ENCODE peak calls at places on chromosome 19, in five cellular contexts. One of them, this sample, is unnamed.

GRCh38 chr19:2575734-2576481 is 100.0 kb downstream of the GADD45B start:
- DNase-seq in tibial artery: peak; percentile 99
- DNase-seq in neural crest cell: no peak
- DNase-seq in choroid plexus epithelial cell: peak; percentile 98
- DNase-seq in astrocyte: no peak
- DNase-seq in this sample: peak; percentile 41

GRCh38 chr19:38496603-38497487 is 63.4 kb downstream of the RYR1 start:
- DNase-seq in neural crest cell: no peak
- DNase-seq in astrocyte: no peak
- DNase-seq in tibial artery: no peak
- DNase-seq in choroid plexus epithelial cell: no peak
- DNase-seq in this sample: no peak

GRCh38 chr19:40707615-40708014 is 9.1 kb downstream of the COQ8B start:
- DNase-seq in choroid plexus epithelial cell: no peak
- DNase-seq in astrocyte: no peak
- DNase-seq in neural crest cell: no peak
- DNase-seq in tibial artery: no peak
- DNase-seq in this sample: no peak

GRCh38 chr19:5934779-5935472 is 20.9 kb downstream of the CAPS start:
- DNase-seq in astrocyte: no peak
- DNase-seq in neural crest cell: no peak
- DNase-seq in tibial artery: no peak
- DNase-seq in choroid plexus epithelial cell: peak; percentile 64
- DNase-seq in this sample: peak; percentile 41

GRCh38 chr19:5156231-5156986 is 184.2 kb downstream of the PTPRS start:
- DNase-seq in tibial artery: peak; percentile 62
- DNase-seq in choroid plexus epithelial cell: no peak
- DNase-seq in astrocyte: no peak
- DNase-seq in neural crest cell: no peak
- DNase-seq in this sample: no peak

GRCh38 chr19:41123716-41124244 is 9.5 kb downstream of the CYP2F1 start:
- DNase-seq in neural crest cell: no peak
- DNase-seq in tibial artery: no peak
- DNase-seq in choroid plexus epithelial cell: no peak
- DNase-seq in astrocyte: no peak
- DNase-seq in this sample: no peak

GRCh38 chr19:17235618-17236413 is 9.8 kb downstream of the OCEL1 start:
- DNase-seq in astrocyte: peak; percentile 68
- DNase-seq in tibial artery: peak; percentile 83
- DNase-seq in choroid plexus epithelial cell: peak; percentile 79
- DNase-seq in neural crest cell: peak; percentile 58
- DNase-seq in this sample: peak; percentile 75

GRCh38 chr19:12721656-12722565 is 1.8 kb downstream of the TNPO2 start:
- DNase-seq in choroid plexus epithelial cell: peak; percentile 89
- DNase-seq in tibial artery: peak; percentile 88
- DNase-seq in astrocyte: peak; percentile 74
- DNase-seq in neural crest cell: peak; percentile 49
- DNase-seq in this sample: peak; percentile 81

GRCh38 chr19:13163609-13164364 is 13.6 kb downstream of the IER2 start:
- DNase-seq in choroid plexus epithelial cell: peak; percentile 68
- DNase-seq in astrocyte: peak; percentile 70
- DNase-seq in tibial artery: peak; percentile 92
- DNase-seq in neural crest cell: peak; percentile 64
- DNase-seq in this sample: peak; percentile 82

GRCh38 chr19:2337329-2337707 is 8.8 kb downstream of the SPPL2B start:
- DNase-seq in neural crest cell: peak; percentile 69
- DNase-seq in tibial artery: no peak
- DNase-seq in astrocyte: peak; percentile 47
- DNase-seq in choroid plexus epithelial cell: peak; percentile 74
- DNase-seq in this sample: peak; percentile 80

GRCh38 chr19:4660181-4660791 is 9.9 kb downstream of the MYDGF start:
- DNase-seq in neural crest cell: no peak
- DNase-seq in tibial artery: no peak
- DNase-seq in choroid plexus epithelial cell: no peak
- DNase-seq in astrocyte: no peak
- DNase-seq in this sample: no peak

GRCh38 chr19:54180691-54181091 is 7.7 kb upstream of the TMC4 start:
- DNase-seq in tibial artery: no peak
- DNase-seq in neural crest cell: no peak
- DNase-seq in astrocyte: no peak
- DNase-seq in choroid plexus epithelial cell: no peak
- DNase-seq in this sample: no peak

GRCh38 chr19:54183431-54183830 is 5.9 kb downstream of the MBOAT7 start:
- DNase-seq in neural crest cell: no peak
- DNase-seq in tibial artery: no peak
- DNase-seq in astrocyte: no peak
- DNase-seq in choroid plexus epithelial cell: no peak
- DNase-seq in this sample: no peak

GRCh38 chr19:54178581-54179261 is 5.8 kb upstream of the TMC4 start:
- DNase-seq in choroid plexus epithelial cell: no peak
- DNase-seq in tibial artery: no peak
- DNase-seq in neural crest cell: no peak
- DNase-seq in astrocyte: no peak
- DNase-seq in this sample: peak; percentile 62

GRCh38 chr19:54179262-54179587 is 6.3 kb upstream of the TMC4 start:
- DNase-seq in choroid plexus epithelial cell: no peak
- DNase-seq in astrocyte: no peak
- DNase-seq in tibial artery: no peak
- DNase-seq in neural crest cell: no peak
- DNase-seq in this sample: no peak

DNA sequence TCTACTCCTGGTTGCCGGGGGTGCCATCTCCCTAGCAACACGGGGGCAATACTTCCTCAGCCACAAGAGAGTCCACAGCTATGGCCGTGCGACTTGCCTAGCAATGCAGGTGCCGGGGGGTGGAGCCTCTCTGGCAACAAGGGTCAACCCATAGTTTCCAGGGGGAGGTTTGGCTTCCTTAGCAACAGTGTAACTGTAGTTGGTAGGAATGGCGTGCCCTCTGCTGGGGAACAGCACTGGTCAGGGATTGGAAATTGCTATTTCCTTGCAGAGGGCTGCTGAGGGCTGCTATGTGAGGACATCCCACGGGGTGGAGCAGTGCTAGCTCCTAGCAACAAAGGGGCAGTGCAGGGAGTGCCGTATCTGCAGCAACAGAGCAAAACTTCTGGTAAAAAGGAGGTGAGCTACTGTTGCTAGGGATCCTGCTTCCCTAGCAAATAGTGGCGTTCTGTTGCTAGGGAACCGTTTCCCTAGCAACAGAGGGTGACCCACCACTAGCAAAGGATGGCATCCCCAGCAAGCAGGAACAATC is 7.0 kb upstream of the TMC4 start:
- DNase-seq in tibial artery: no peak
- DNase-seq in astrocyte: peak; percentile 48
- DNase-seq in choroid plexus epithelial cell: peak; percentile 88
- DNase-seq in neural crest cell: peak; percentile 67
- DNase-seq in this sample: peak; percentile 79
- TF ChIP-seq CTCF in tibial artery: no peak
- TF ChIP-seq CTCF in astrocyte: peak; percentile 52
- TF ChIP-seq CTCF in choroid plexus epithelial cell: peak; percentile 73
- TF ChIP-seq CTCF in neural crest cell: peak; percentile 61
- TF ChIP-seq CTCF in this sample: peak; percentile 63

GRCh38 chr19:51296331-51297093 is 14.9 kb upstream of the IGLON5 start:
- DNase-seq in neural crest cell: no peak
- DNase-seq in astrocyte: no peak
- DNase-seq in tibial artery: no peak
- DNase-seq in choroid plexus epithelial cell: no peak
- DNase-seq in this sample: no peak
- TF ChIP-seq CTCF in neural crest cell: peak; percentile 14
- TF ChIP-seq CTCF in astrocyte: no peak
- TF ChIP-seq CTCF in tibial artery: no peak
- TF ChIP-seq CTCF in choroid plexus epithelial cell: no peak
- TF ChIP-seq CTCF in this sample: no peak

DNA sequence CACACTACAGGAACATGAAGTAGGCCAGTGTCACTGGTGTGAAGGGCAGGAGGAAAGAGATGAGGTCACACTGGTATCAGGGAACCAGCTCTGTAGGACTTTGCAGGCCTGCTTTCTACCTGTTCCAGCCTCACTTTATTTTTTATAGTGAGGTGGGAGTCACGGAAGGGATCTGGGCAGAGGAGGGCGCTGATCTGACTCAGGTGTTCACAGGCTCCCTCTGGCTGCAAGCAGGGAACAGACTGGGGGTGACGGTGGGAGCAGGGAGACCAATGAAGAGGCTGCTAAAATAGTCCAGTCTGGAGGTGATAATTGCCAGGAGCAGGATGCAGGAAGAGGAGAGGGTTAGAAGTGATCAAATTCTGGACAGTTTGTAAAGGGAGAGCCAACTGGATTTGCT is 2.8 kb downstream of the THAP8 start:
- DNase-seq in astrocyte: no peak
- DNase-seq in tibial artery: no peak
- DNase-seq in neural crest cell: no peak
- DNase-seq in choroid plexus epithelial cell: peak; percentile 29
- DNase-seq in this sample: peak; percentile 18
- TF ChIP-seq CTCF in astrocyte: no peak
- TF ChIP-seq CTCF in tibial artery: no peak
- TF ChIP-seq CTCF in neural crest cell: no peak
- TF ChIP-seq CTCF in choroid plexus epithelial cell: peak; percentile 65
- TF ChIP-seq CTCF in this sample: no peak

GRCh38 chr19:29844891-29845575 is 33.2 kb downstream of the CCNE1 start:
- DNase-seq in choroid plexus epithelial cell: peak; percentile 98
- DNase-seq in neural crest cell: peak; percentile 93
- DNase-seq in tibial artery: peak; percentile 94
- DNase-seq in astrocyte: peak; percentile 82
- DNase-seq in this sample: peak; percentile 99
- TF ChIP-seq CTCF in choroid plexus epithelial cell: no peak
- TF ChIP-seq CTCF in neural crest cell: peak; percentile 16
- TF ChIP-seq CTCF in tibial artery: no peak
- TF ChIP-seq CTCF in astrocyte: no peak
- TF ChIP-seq CTCF in this sample: no peak

GRCh38 chr19:30670562-30671513 is 298.7 kb downstream of the ZNF536 start:
- DNase-seq in tibial artery: no peak
- DNase-seq in astrocyte: no peak
- DNase-seq in neural crest cell: no peak
- DNase-seq in choroid plexus epithelial cell: no peak
- DNase-seq in this sample: no peak
- TF ChIP-seq CTCF in tibial artery: no peak
- TF ChIP-seq CTCF in astrocyte: no peak
- TF ChIP-seq CTCF in neural crest cell: no peak
- TF ChIP-seq CTCF in choroid plexus epithelial cell: no peak
- TF ChIP-seq CTCF in this sample: no peak

GRCh38 chr19:53333466-53334449 is at the start of gene ZNF845:
- DNase-seq in tibial artery: peak; percentile 96
- DNase-seq in astrocyte: peak; percentile 83
- DNase-seq in neural crest cell: peak; percentile 97
- DNase-seq in choroid plexus epithelial cell: peak; percentile 95
- DNase-seq in this sample: peak; percentile 98

GRCh38 chr19:53332484-53332883 is 1.1 kb upstream of the ZNF845 start:
- DNase-seq in choroid plexus epithelial cell: no peak
- DNase-seq in neural crest cell: no peak
- DNase-seq in tibial artery: no peak
- DNase-seq in astrocyte: no peak
- DNase-seq in this sample: no peak

GRCh38 chr19:53333071-53333465 is 481 bp upstream of the ZNF845 start:
- DNase-seq in tibial artery: peak; percentile 68
- DNase-seq in astrocyte: no peak
- DNase-seq in neural crest cell: peak; percentile 40
- DNase-seq in choroid plexus epithelial cell: no peak
- DNase-seq in this sample: peak; percentile 55

DNA sequence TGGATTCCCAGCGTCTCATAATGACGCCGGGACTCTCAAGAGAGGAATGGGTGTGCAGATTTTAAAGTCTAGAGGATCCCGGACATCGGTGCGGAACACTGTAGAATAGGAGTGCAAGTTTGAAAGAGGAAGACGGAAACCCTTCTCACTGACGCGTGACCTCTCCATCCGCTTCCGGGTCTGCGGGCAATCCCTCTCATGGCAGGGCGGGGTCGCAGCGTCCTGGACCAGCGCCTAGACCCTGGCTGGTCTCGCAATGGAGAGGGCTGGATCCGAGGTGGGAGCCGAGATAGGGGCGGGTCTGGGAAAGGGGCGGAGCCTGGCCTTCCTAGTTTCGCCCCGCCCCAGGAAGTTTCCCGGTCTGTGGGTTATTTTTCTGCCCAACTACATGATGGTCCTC is 4.6 kb upstream of the ZNF845 start:
- DNase-seq in tibial artery: peak; percentile 73
- DNase-seq in neural crest cell: no peak
- DNase-seq in choroid plexus epithelial cell: peak; percentile 5
- DNase-seq in astrocyte: no peak
- DNase-seq in this sample: no peak
- TF ChIP-seq CTCF in tibial artery: no peak
- TF ChIP-seq CTCF in neural crest cell: no peak
- TF ChIP-seq CTCF in choroid plexus epithelial cell: no peak
- TF ChIP-seq CTCF in astrocyte: no peak
- TF ChIP-seq CTCF in this sample: no peak

GRCh38 chr19:10478476-10478875 is 24.7 kb downstream of the KEAP1 start:
- DNase-seq in choroid plexus epithelial cell: no peak
- DNase-seq in neural crest cell: no peak
- DNase-seq in astrocyte: no peak
- DNase-seq in tibial artery: no peak
- DNase-seq in this sample: no peak
- TF ChIP-seq CTCF in choroid plexus epithelial cell: no peak
- TF ChIP-seq CTCF in neural crest cell: no peak
- TF ChIP-seq CTCF in astrocyte: no peak
- TF ChIP-seq CTCF in tibial artery: no peak
- TF ChIP-seq CTCF in this sample: no peak

GRCh38 chr19:50663280-50663790 is 14.1 kb downstream of the C19orf81 start:
- DNase-seq in choroid plexus epithelial cell: no peak
- DNase-seq in astrocyte: no peak
- DNase-seq in neural crest cell: no peak
- DNase-seq in tibial artery: no peak
- DNase-seq in this sample: no peak
- TF ChIP-seq CTCF in choroid plexus epithelial cell: no peak
- TF ChIP-seq CTCF in astrocyte: no peak
- TF ChIP-seq CTCF in neural crest cell: peak; percentile 45
- TF ChIP-seq CTCF in tibial artery: no peak
- TF ChIP-seq CTCF in this sample: no peak

GRCh38 chr19:34523408-34523807 is 41.9 kb downstream of the WTIP start:
- DNase-seq in astrocyte: no peak
- DNase-seq in tibial artery: no peak
- DNase-seq in choroid plexus epithelial cell: no peak
- DNase-seq in neural crest cell: no peak
- DNase-seq in this sample: no peak

GRCh38 chr19:34519602-34520001 is 38.0 kb downstream of the WTIP start:
- DNase-seq in choroid plexus epithelial cell: no peak
- DNase-seq in tibial artery: no peak
- DNase-seq in neural crest cell: no peak
- DNase-seq in astrocyte: no peak
- DNase-seq in this sample: no peak

DNA sequence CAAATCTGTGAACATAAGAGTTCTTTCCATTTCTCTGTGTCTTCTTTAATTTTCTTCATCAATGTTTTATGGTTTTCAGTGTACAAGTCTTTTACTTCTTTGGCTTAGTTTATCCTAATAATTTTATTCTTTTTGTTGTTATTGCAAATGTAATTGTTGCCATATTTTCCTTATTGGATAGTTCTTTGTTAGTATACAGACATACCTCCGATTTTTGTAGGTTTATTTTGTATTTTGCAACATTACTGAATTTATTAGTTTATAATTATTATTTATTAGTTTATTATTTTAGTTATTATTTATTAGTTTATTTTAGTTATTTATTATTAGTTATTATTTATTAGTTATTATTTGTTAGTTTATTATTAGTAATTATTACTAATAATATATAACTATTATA is 43.4 kb downstream of the WTIP start:
- DNase-seq in neural crest cell: no peak
- DNase-seq in tibial artery: no peak
- DNase-seq in astrocyte: no peak
- DNase-seq in choroid plexus epithelial cell: no peak
- DNase-seq in this sample: no peak
- TF ChIP-seq CTCF in neural crest cell: no peak
- TF ChIP-seq CTCF in tibial artery: no peak
- TF ChIP-seq CTCF in astrocyte: no peak
- TF ChIP-seq CTCF in choroid plexus epithelial cell: no peak
- TF ChIP-seq CTCF in this sample: no peak

This sample was measured in nephron progenitor cell.